ENCODE peak calls at places on chromosomes 1 and 21, in six cellular contexts. J is heart left ventricle; T is CD8-positive, alpha-beta T cell; N is MM.1S; I is colonic mucosa; B is mammary epithelial cell. W is an unnamed sample.

GRCh38 chr1:68347415-68347814 is 102.3 kb downstream of the RPE65 start:
- DNase-seq in J (peak; percentile 39), N (peak; percentile 88), T (no peak), B (no peak), I (no peak), W (peak; percentile 80)

GRCh38 chr1:47755368-47755990 is 241.7 kb downstream of the TRABD2B start:
- DNase-seq in J (no peak), I (peak; percentile 81), T (peak; percentile 21), N (peak; percentile 58), B (no peak), W (peak; percentile 70)

GRCh38 chr1:161486806-161487482 is 18.3 kb upstream of the FCGR2A start:
- DNase-seq in I (peak; percentile 36), N (peak; percentile 84), B (peak; percentile 46), T (peak; percentile 17), J (no peak), W (peak; percentile 81)

GRCh38 chr1:91610829-91611228 is 110.2 kb downstream of the CDC7 start:
- DNase-seq in B (no peak), J (no peak), I (no peak), N (no peak), T (no peak), W (no peak)

GRCh38 chr1:203644661-203645510 is 18.3 kb downstream of the ATP2B4 start:
- DNase-seq in J (no peak), T (no peak), B (peak; percentile 76), I (no peak), N (no peak), W (no peak)

GRCh38 chr1:109788695-109789521 is 25.2 kb upstream of the EPS8L3 start:
- DNase-seq in B (no peak), J (no peak), I (peak; percentile 18), T (no peak), N (no peak), W (no peak)

GRCh38 chr21:38833122-38833521 is 27.4 kb downstream of the ETS2 start:
- DNase-seq in I (peak; percentile 16), N (no peak), T (no peak), B (no peak), J (no peak), W (no peak)

GRCh38 chr1:37438037-37438970 is 36.1 kb upstream of the ZC3H12A start:
- DNase-seq in T (no peak), N (no peak), B (no peak), I (no peak), J (no peak), W (no peak)

GRCh38 chr1:193850745-193851144 is 664.3 kb upstream of the B3GALT2 start:
- DNase-seq in J (no peak), I (no peak), B (no peak), T (no peak), N (no peak), W (no peak)

GRCh38 chr1:172005856-172006255 is 164.6 kb downstream of the DNM3 start:
- DNase-seq in I (no peak), T (no peak), N (no peak), B (peak; percentile 84), J (no peak), W (peak; percentile 4)

GRCh38 chr1:30997463-30998057 is 68.0 kb downstream of the PUM1 start:
- DNase-seq in B (no peak), J (no peak), I (no peak), T (no peak), N (no peak), W (peak; percentile 21)

GRCh38 chr1:89688607-89689006 is 55.7 kb downstream of the LRRC8C start:
- DNase-seq in N (no peak), B (no peak), J (no peak), I (no peak), T (no peak), W (no peak)

GRCh38 chr1:222749927-222750326 is 12.9 kb downstream of the FAM177B start:
- DNase-seq in N (no peak), T (no peak), B (no peak), I (no peak), J (no peak), W (no peak)

GRCh38 chr1:3872546-3872945 is 15.3 kb downstream of the DFFB start:
- DNase-seq in J (no peak), B (no peak), I (no peak), N (no peak), T (no peak), W (no peak)

GRCh38 chr1:55107111-55107510 is 67.8 kb downstream of the PCSK9 start:
- DNase-seq in N (no peak), I (no peak), T (no peak), J (no peak), B (no peak), W (no peak)

GRCh38 chr1:110059133-110059863 is 11.2 kb downstream of the ALX3 start:
- DNase-seq in B (no peak), N (no peak), I (no peak), T (no peak), J (no peak), W (no peak)

GRCh38 chr1:22751124-22751531 is 40.5 kb downstream of the EPHB2 start:
- DNase-seq in J (no peak), B (peak; percentile 39), T (no peak), I (peak; percentile 37), N (no peak), W (no peak)

GRCh38 chr1:56496861-56497772 is 82.2 kb downstream of the PLPP3 start:
- DNase-seq in B (no peak), I (no peak), J (no peak), N (no peak), T (no peak), W (no peak)

GRCh38 chr1:169466259-169467230 is 19.2 kb downstream of the SLC19A2 start:
- DNase-seq in B (peak; percentile 23), I (no peak), N (peak; percentile 42), J (no peak), T (no peak), W (peak; percentile 48)

GRCh38 chr1:152392909-152393308 is 21.2 kb downstream of the CRNN start:
- DNase-seq in J (no peak), I (no peak), T (no peak), B (peak; percentile 88), N (peak; percentile 94), W (no peak)

GRCh38 chr1:207810606-207811295 is 58.9 kb downstream of the CD46 start:
- DNase-seq in N (no peak), I (no peak), J (no peak), B (no peak), T (no peak), W (no peak)

GRCh38 chr1:207812778-207813512 is 61.1 kb downstream of the CD46 start:
- DNase-seq in I (no peak), J (peak; percentile 73), B (no peak), N (no peak), T (no peak), W (no peak)

GRCh38 chr1:207811319-207811718 is 59.5 kb downstream of the CD46 start:
- DNase-seq in B (no peak), I (no peak), J (no peak), T (no peak), N (no peak), W (no peak)

GRCh38 chr1:207813513-207813881 is 61.6 kb downstream of the CD46 start:
- DNase-seq in J (no peak), N (no peak), T (no peak), I (no peak), B (no peak), W (no peak)

GRCh38 chr1:207811920-207812720 is 60.3 kb downstream of the CD46 start:
- DNase-seq in J (peak; percentile 77), N (no peak), B (no peak), I (no peak), T (no peak), W (peak; percentile 38)
- H3K4me3 ChIP-seq in J (peak overlapping the region; percentile 21), N (no peak overlapping the region), B (no peak overlapping the region), I (no peak overlapping the region), T (no peak overlapping the region), W (no peak overlapping the region)

GRCh38 chr21:36126166-36126565 is 8.7 kb upstream of the CBR3 start:
- DNase-seq in B (peak; percentile 23), J (no peak), I (peak; percentile 67), N (no peak), T (no peak), W (no peak)

GRCh38 chr21:36124395-36124794 is 10.5 kb upstream of the CBR3 start:
- DNase-seq in N (no peak), T (no peak), B (no peak), I (no peak), J (no peak), W (no peak)

GRCh38 chr21:36125513-36126121 is 9.3 kb upstream of the CBR3 start:
- DNase-seq in N (peak; percentile 83), I (peak; percentile 69), T (no peak), J (no peak), B (peak; percentile 38), W (peak; percentile 69)

GRCh38 chr21:36120304-36120902 is 14.5 kb upstream of the CBR3 start:
- DNase-seq in T (no peak), J (peak; percentile 53), N (no peak), B (no peak), I (peak; percentile 27), W (no peak)

GRCh38 chr21:36122977-36123376 is 11.9 kb upstream of the CBR3 start:
- DNase-seq in I (no peak), N (no peak), T (no peak), J (no peak), B (no peak), W (peak; percentile 21)
- TF ChIP-seq CTCF in I (no peak), N (no peak), T (no peak), J (peak; percentile 14), B (no peak), W (peak; percentile 28)

DNA sequence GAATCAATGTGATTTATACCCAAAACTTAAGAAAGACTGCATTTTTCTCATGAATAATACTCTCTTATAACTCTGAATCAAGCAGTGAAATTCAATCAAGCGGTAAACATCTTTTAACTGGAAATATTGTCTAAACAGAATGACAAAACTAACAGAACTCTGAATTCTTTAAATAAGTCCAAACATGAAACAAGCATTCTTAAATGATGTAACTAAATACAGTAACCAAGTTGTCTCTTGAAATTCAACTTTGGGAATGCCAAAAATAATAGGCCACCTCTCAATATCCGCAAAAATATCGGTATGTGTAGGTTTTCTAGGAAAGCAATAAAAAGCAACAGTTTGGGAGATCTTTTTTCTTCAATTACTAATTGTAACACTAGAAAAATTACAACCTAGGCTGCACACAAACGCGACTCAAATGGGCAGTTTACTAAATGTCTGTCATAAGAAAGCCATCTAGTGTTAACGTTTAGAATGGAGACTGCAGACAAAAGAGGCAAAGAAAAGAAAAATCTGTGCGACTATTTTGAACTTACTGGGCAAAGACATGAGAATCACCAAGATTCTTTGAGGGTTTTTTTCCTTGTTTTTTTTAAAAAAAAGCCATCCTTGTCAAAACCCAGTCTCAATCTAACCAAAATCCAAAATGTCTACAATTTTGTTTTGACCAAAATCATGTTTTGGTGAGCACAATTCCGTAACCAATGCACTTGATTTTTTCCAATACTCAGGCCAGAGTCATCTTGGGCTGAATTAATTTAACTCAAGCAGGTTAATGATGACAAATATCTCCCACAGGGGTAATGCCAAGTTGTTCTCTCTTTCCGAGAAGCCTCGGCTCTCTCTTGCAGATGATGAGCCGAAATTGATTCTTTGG is 1.4 kb downstream of the SIPA1L2 start:
- DNase-seq in T (no peak), I (peak; percentile 27), B (peak; percentile 26), J (no peak), N (peak; percentile 64), W (peak; percentile 10)
- H3K4me3 ChIP-seq in T (no peak overlapping the region), I (peak overlapping the region; percentile 86), B (peak overlapping the region; percentile 64), J (peak overlapping the region; percentile 78), N (peak overlapping the region; percentile 64), W (no peak overlapping the region)

DNA sequence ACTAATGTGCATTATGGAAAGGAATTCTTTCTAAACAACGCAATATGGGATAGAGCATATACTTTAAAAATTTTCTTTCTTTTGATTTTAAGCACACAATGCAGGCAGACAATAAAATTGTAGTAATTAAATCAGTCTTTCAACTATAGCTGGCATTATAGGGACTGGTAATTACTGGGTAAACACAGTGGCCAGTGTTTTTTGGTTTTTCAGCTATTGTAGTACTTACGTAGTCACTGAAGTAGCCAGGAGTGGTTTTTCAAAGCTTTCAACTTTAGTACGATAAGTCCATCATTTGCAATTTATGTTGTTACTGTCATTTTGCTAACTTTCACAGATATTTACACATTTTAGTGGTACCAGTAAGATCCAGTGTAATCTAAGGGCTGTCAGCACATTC is 50.6 kb downstream of the RAB3GAP2 start:
- DNase-seq in T (no peak), B (no peak), I (no peak), N (no peak), J (no peak), W (peak; percentile 18)
- TF ChIP-seq CTCF in T (no peak), B (no peak), I (no peak), N (no peak), J (no peak), W (no peak)